ENCODE peak calls at places on chromosome 3, in four cellular contexts. P is A549, L is K562, R is endothelial cell of umbilical vein. F is an unnamed sample.

GRCh38 chr3:197038604-197039003 is 9.0 kb upstream of the MELTF start:
- DNase-seq in P (no peak), R (no peak), L (no peak), F (no peak)

GRCh38 chr3:37765591-37766219 is 96.0 kb upstream of the CTDSPL start:
- DNase-seq in R (no peak), P (no peak), L (peak; percentile 43), F (no peak)

GRCh38 chr3:71064976-71065763 is 518.4 kb downstream of the FOXP1 start:
- DNase-seq in R (peak; percentile 67), P (peak; percentile 36), L (peak; percentile 5), F (peak; percentile 45)

GRCh38 chr3:170418422-170419300 is at the start of gene CLDN11:
- DNase-seq in L (peak; percentile 49), P (no peak), R (peak; percentile 22), F (no peak)

GRCh38 chr3:76063019-76063418 is 277.7 kb upstream of the ZNF717 start:
- DNase-seq in L (no peak), R (no peak), P (no peak), F (no peak)

GRCh38 chr3:55911256-55911655 is 424.1 kb upstream of the WNT5A start:
- DNase-seq in R (no peak), L (no peak), P (no peak), F (no peak)

GRCh38 chr3:53747559-53747958 is 98.7 kb downstream of the CHDH start:
- DNase-seq in P (no peak), R (no peak), L (no peak), F (no peak)

GRCh38 chr3:176927280-176927679 is 270.0 kb downstream of the TBL1XR1 start:
- DNase-seq in R (no peak), P (no peak), L (no peak), F (no peak)

GRCh38 chr3:128311441-128311844 is 155.2 kb downstream of the DNAJB8 start:
- DNase-seq in R (no peak), P (no peak), L (no peak), F (no peak)

GRCh38 chr3:71128951-71129350 is 454.6 kb downstream of the FOXP1 start:
- DNase-seq in R (peak; percentile 89), P (no peak), L (no peak), F (no peak)

GRCh38 chr3:106208979-106209378 is 340.2 kb upstream of the CBLB start:
- DNase-seq in R (peak; percentile 6), P (no peak), L (no peak), F (no peak)

GRCh38 chr3:184336484-184337230 is 743 bp upstream of the FAM131A start:
- DNase-seq in L (no peak), P (no peak), R (peak; percentile 66), F (peak; percentile 62)

GRCh38 chr3:55337641-55338174 is 149.4 kb downstream of the WNT5A start:
- DNase-seq in P (no peak), L (no peak), R (no peak), F (no peak)

GRCh38 chr3:176683382-176683781 is 513.9 kb downstream of the TBL1XR1 start:
- DNase-seq in R (no peak), P (no peak), L (no peak), F (no peak)

GRCh38 chr3:69052567-69052898 is 400 bp upstream of the TMF1 start:
- DNase-seq in P (no peak), L (no peak), R (no peak), F (no peak)

GRCh38 chr3:192879346-192880031 is 38.2 kb downstream of the MB21D2 start:
- DNase-seq in P (peak; percentile 87), R (peak; percentile 63), L (no peak), F (peak; percentile 83)

GRCh38 chr3:31240894-31241293 is 291.8 kb upstream of the STT3B start:
- DNase-seq in P (no peak), R (no peak), L (no peak), F (no peak)

GRCh38 chr3:196868297-196868661 is 559 bp downstream of the SENP5 start:
- DNase-seq in R (no peak), L (no peak), P (peak; percentile 15), F (peak; percentile 20)

GRCh38 chr3:192851821-192852352 is 65.8 kb downstream of the MB21D2 start:
- DNase-seq in P (peak; percentile 67), R (peak; percentile 92), L (no peak), F (peak; percentile 86)

GRCh38 chr3:45367451-45367850 is 20.9 kb upstream of the LARS2 start:
- DNase-seq in L (no peak), P (no peak), R (no peak), F (no peak)

GRCh38 chr3:56780935-56781334 is 20.8 kb downstream of the ARHGEF3 start:
- DNase-seq in P (no peak), R (no peak), L (no peak), F (no peak)

GRCh38 chr3:124851136-124851535 is 36.0 kb downstream of the ITGB5 start:
- DNase-seq in P (no peak), L (no peak), R (no peak), F (no peak)

GRCh38 chr3:49966233-49966942 is 26.4 kb downstream of the RBM6 start:
- DNase-seq in R (no peak), L (no peak), P (no peak), F (no peak)

GRCh38 chr3:171838218-171838720 is 4.9 kb upstream of the TMEM212 start:
- DNase-seq in P (no peak), L (no peak), R (peak; percentile 94), F (peak; percentile 90)

GRCh38 chr3:47002490-47003410 is 23.3 kb downstream of the NBEAL2 start:
- DNase-seq in P (no peak), R (no peak), L (peak; percentile 68), F (no peak)

GRCh38 chr3:50323614-50324199 is 1.2 kb upstream of the HYAL2 start:
- DNase-seq in R (peak; percentile 95), L (no peak), P (no peak), F (no peak)

GRCh38 chr3:7333125-7333524 is 472.2 kb downstream of the GRM7 start:
- DNase-seq in P (no peak), R (no peak), L (no peak), F (no peak)

GRCh38 chr3:133384331-133385027 is 15.4 kb upstream of the BFSP2 start:
- DNase-seq in R (peak; percentile 71), P (peak; percentile 11), L (peak; percentile 36), F (peak; percentile 46)

GRCh38 chr3:126104028-126104635 is 20.2 kb upstream of the SLC41A3 start:
- DNase-seq in P (no peak), R (no peak), L (no peak), F (no peak)

GRCh38 chr3:60742606-60743145 is 508.6 kb downstream of the FHIT start:
- DNase-seq in P (peak; percentile 3), R (no peak), L (no peak), F (peak; percentile 25)

GRCh38 chr3:76107935-76108570 is 322.7 kb upstream of the ZNF717 start:
- DNase-seq in L (peak; percentile 4), P (peak; percentile 1), R (no peak), F (peak; percentile 1)

GRCh38 chr3:68977486-68978167 is 35.9 kb downstream of the EOGT start:
- DNase-seq in P (no peak), R (no peak), L (no peak), F (no peak)

GRCh38 chr3:134824676-134825290 is 29.7 kb downstream of the EPHB1 start:
- DNase-seq in R (no peak), L (no peak), P (no peak), F (no peak)

GRCh38 chr3:134832585-134832984 is 37.5 kb downstream of the EPHB1 start:
- DNase-seq in P (no peak), R (no peak), L (no peak), F (no peak)

GRCh38 chr3:134829716-134830115 is 34.7 kb downstream of the EPHB1 start:
- DNase-seq in L (no peak), P (no peak), R (no peak), F (no peak)

GRCh38 chr3:134822065-134822464 is 27.0 kb downstream of the EPHB1 start:
- DNase-seq in R (no peak), L (no peak), P (no peak), F (no peak)

GRCh38 chr3:134827213-134827612 is 32.2 kb downstream of the EPHB1 start:
- DNase-seq in P (no peak), L (no peak), R (no peak), F (no peak)
- H3K27ac ChIP-seq in P (no peak overlapping the region), L (no peak overlapping the region), R (no peak overlapping the region), F (no peak overlapping the region)

GRCh38 chr3:179182892-179183291 is 34.7 kb downstream of the PIK3CA start:
- DNase-seq in R (no peak), P (no peak), L (no peak), F (no peak)

GRCh38 chr3:179189764-179190163 is 41.6 kb downstream of the PIK3CA start:
- DNase-seq in R (peak; percentile 45), P (no peak), L (no peak), F (no peak)

GRCh38 chr3:179181993-179182551 is 33.9 kb downstream of the PIK3CA start:
- DNase-seq in R (peak; percentile 28), P (no peak), L (no peak), F (no peak)

GRCh38 chr3:179181021-179181472 is 32.9 kb downstream of the PIK3CA start:
- DNase-seq in R (peak; percentile 77), P (no peak), L (no peak), F (no peak)

GRCh38 chr3:179186426-179186825 is 38.3 kb downstream of the PIK3CA start:
- DNase-seq in P (no peak), R (no peak), L (no peak), F (no peak)
- TF ChIP-seq MAX in P (no peak), R (no peak), L (no peak), F (no peak)

GRCh38 chr3:134665243-134665642 is 14.4 kb upstream of the KY start:
- DNase-seq in R (no peak), L (no peak), P (no peak), F (no peak)
- TF ChIP-seq JUN in R (no peak), L (no peak), P (no peak), F (no peak)

GRCh38 chr3:13501056-13501455 is 20.9 kb downstream of the HDAC11 start:
- DNase-seq in R (no peak), P (no peak), L (no peak), F (no peak)
- H3K27ac ChIP-seq in R (no peak overlapping the region), P (no peak overlapping the region), L (no peak overlapping the region), F (no peak overlapping the region)

GRCh38 chr3:42051384-42052131 is 39.6 kb upstream of the TRAK1 start:
- DNase-seq in L (no peak), P (no peak), R (peak; percentile 44), F (no peak)
- TF ChIP-seq MAX in L (no peak), P (no peak), R (no peak), F (no peak)

GRCh38 chr3:186200746-186201145 is 91.9 kb upstream of the ETV5 start:
- DNase-seq in L (no peak), R (no peak), P (no peak), F (no peak)
- TF ChIP-seq JUN in L (no peak), R (no peak), P (no peak), F (no peak)

DNA sequence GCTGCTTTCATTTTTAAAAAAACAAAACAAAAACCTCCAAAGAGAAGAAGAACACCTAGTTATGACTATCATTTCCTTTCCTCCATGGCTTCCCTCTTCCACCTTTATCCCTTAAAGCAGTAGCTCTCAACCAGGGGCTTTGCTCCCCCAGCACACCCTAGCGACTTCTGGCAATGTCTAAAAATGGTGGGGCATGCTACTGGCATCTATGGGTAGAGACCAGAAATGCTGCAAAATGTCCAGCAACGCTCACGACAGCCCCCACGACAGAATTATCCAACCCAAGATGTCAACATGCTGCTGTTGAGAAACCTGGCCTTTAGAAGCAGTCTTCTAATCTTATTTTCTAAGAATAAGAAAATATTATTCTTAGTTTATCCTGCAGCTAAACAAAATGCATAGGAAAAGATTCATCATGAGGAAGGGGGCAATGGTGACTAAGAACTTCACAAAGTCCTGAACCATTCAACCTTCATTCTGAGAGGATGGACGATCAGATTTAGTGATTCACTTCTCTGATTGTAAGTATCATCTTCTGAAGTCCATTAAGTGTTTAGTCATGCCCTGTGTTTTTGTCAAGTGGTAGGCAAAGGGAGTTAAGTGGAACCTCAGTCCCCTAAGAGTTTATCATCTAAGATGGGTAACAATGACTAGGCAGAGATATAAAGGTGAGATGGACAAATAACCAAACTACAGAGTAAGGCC is 81.7 kb downstream of the CCNL1 start:
- DNase-seq in R (no peak), P (no peak), L (no peak), F (no peak)
- H3K27ac ChIP-seq in R (no peak overlapping the region), P (no peak overlapping the region), L (no peak overlapping the region), F (no peak overlapping the region)

F was measured in HepG2.